ENCODE peak calls at places on chromosomes 7 and 10, in nine cellular contexts. S is RWPE1, W is GM10248, P is fibroblast of lung, T is fibroblast of pulmonary artery, H is neural progenitor cell, O is brain microvascular endothelial cell, C is glutamatergic neuron, M is lower leg skin. E is an unnamed sample.

GRCh38 chr10:43120116-43120947 is 17.9 kb upstream of the CSGALNACT2 start:
- DNase-seq in S (no peak), W (no peak), P (no peak), T (no peak), H (no peak), O (no peak), C (no peak), M (peak), E (no peak)

GRCh38 chr7:93817561-93817960 is 73.0 kb downstream of the TFPI2 start:
- DNase-seq in S (no peak), W (no peak), P (no peak), T (peak), H (no peak), O (peak), C (no peak), M (no peak), E (no peak)

GRCh38 chr10:53487019-53487983 is 714.7 kb upstream of the MBL2 start:
- DNase-seq in S (no peak), W (no peak), P (no peak), T (no peak), H (no peak), O (no peak), C (no peak), M (no peak), E (no peak)

GRCh38 chr7:4883352-4884144 is at the start of gene RADIL:
- DNase-seq in S (peak), W (peak), P (peak), T (peak), H (peak), O (peak), C (peak), M (peak), E (peak)

GRCh38 chr10:94042001-94042813 is 48.5 kb downstream of the PLCE1 start:
- DNase-seq in S (peak), W (no peak), P (peak), T (peak), H (no peak), O (peak), C (no peak), M (no peak), E (no peak)

GRCh38 chr10:1115262-1115955 is 59.2 kb downstream of the WDR37 start:
- DNase-seq in S (no peak), W (no peak), P (no peak), T (no peak), H (no peak), O (no peak), C (no peak), M (peak), E (no peak)

GRCh38 chr10:44757551-44758205 is 153.5 kb upstream of the TMEM72 start:
- DNase-seq in S (no peak), W (no peak), P (no peak), T (no peak), H (no peak), O (no peak), C (no peak), M (no peak), E (no peak)

GRCh38 chr10:63703113-63703670 is 182.0 kb downstream of the REEP3 start:
- DNase-seq in S (no peak), W (no peak), P (peak), T (peak), H (no peak), O (no peak), C (no peak), M (no peak), E (no peak)

GRCh38 chr7:17521437-17521836 is 223.0 kb downstream of the AHR start:
- DNase-seq in S (no peak), W (no peak), P (peak), T (peak), H (no peak), O (peak), C (no peak), M (no peak), E (no peak)

GRCh38 chr7:8378349-8379019 is 54.9 kb upstream of the NXPH1 start:
- DNase-seq in S (no peak), W (no peak), P (no peak), T (no peak), H (no peak), O (no peak), C (no peak), M (no peak), E (no peak)

GRCh38 chr10:15857001-15857608 is 3.2 kb downstream of the MINDY3 start:
- DNase-seq in S (no peak), W (no peak), P (no peak), T (no peak), H (no peak), O (no peak), C (no peak), M (no peak), E (no peak)

GRCh38 chr7:48154792-48155413 is 16.4 kb upstream of the ABCA13 start:
- DNase-seq in S (peak), W (peak), P (peak), T (peak), H (peak), O (peak), C (peak), M (no peak), E (peak)

GRCh38 chr10:71005337-71006305 is 117.3 kb upstream of the PCBD1 start:
- DNase-seq in S (no peak), W (no peak), P (no peak), T (no peak), H (no peak), O (no peak), C (no peak), M (no peak), E (no peak)

GRCh38 chr7:151313857-151314256 is 27.8 kb upstream of the NUB1 start:
- DNase-seq in S (no peak), W (no peak), P (peak), T (peak), H (no peak), O (peak), C (no peak), M (peak), E (no peak)

GRCh38 chr10:71378341-71379117 is 18.2 kb upstream of the CDH23 start:
- DNase-seq in S (no peak), W (no peak), P (no peak), T (no peak), H (no peak), O (no peak), C (no peak), M (no peak), E (no peak)

GRCh38 chr7:50962281-50962883 is 179.7 kb upstream of the GRB10 start:
- DNase-seq in S (peak), W (no peak), P (no peak), T (no peak), H (no peak), O (no peak), C (no peak), M (no peak), E (no peak)

GRCh38 chr10:3813267-3813666 is 28.3 kb upstream of the KLF6 start:
- DNase-seq in S (no peak), W (no peak), P (no peak), T (no peak), H (no peak), O (no peak), C (no peak), M (no peak), E (no peak)

GRCh38 chr10:116287906-116288501 is 15.0 kb upstream of the GFRA1 start:
- DNase-seq in S (peak), W (peak), P (peak), T (peak), H (peak), O (peak), C (peak), M (no peak), E (peak)

GRCh38 chr7:33781796-33782195 is 123.5 kb upstream of the BMPER start:
- DNase-seq in S (no peak), W (no peak), P (no peak), T (no peak), H (no peak), O (no peak), C (no peak), M (no peak), E (no peak)

GRCh38 chr7:69780377-69780776 is 182.1 kb downstream of the AUTS2 start:
- DNase-seq in S (peak), W (no peak), P (no peak), T (no peak), H (peak), O (no peak), C (no peak), M (no peak), E (peak)

GRCh38 chr7:104983620-104984539 is 30.1 kb upstream of the KMT2E start:
- DNase-seq in S (peak), W (peak), P (peak), T (peak), H (peak), O (peak), C (peak), M (peak), E (peak)

GRCh38 chr10:13925924-13926435 is 339.2 kb downstream of the PRPF18 start:
- DNase-seq in S (no peak), W (no peak), P (no peak), T (no peak), H (no peak), O (no peak), C (no peak), M (no peak), E (no peak)

GRCh38 chr10:12828736-12829135 is 172.8 kb downstream of the CCDC3 start:
- DNase-seq in S (no peak), W (no peak), P (no peak), T (no peak), H (no peak), O (no peak), C (no peak), M (no peak), E (no peak)

GRCh38 chr10:69335063-69335587 is 56.8 kb downstream of the HK1 start:
- DNase-seq in S (no peak), W (no peak), P (peak), T (peak), H (no peak), O (no peak), C (no peak), M (no peak), E (no peak)

GRCh38 chr10:4725917-4726606 is 99.9 kb upstream of the AKR1E2 start:
- DNase-seq in S (peak), W (no peak), P (peak), T (peak), H (no peak), O (no peak), C (no peak), M (no peak), E (no peak)

GRCh38 chr10:72790216-72790990 is 98.5 kb downstream of the MCU start:
- DNase-seq in S (no peak), W (no peak), P (no peak), T (no peak), H (no peak), O (no peak), C (no peak), M (no peak), E (no peak)

GRCh38 chr10:16915308-16915707 is 98.1 kb upstream of the RSU1 start:
- DNase-seq in S (no peak), W (no peak), P (no peak), T (no peak), H (peak), O (no peak), C (no peak), M (no peak), E (no peak)
- TF ChIP-seq CTCF in S (no peak), W (no peak), P (no peak), T (no peak), H (peak), O (peak), C (no peak), M (no peak), E (no peak)

DNA sequence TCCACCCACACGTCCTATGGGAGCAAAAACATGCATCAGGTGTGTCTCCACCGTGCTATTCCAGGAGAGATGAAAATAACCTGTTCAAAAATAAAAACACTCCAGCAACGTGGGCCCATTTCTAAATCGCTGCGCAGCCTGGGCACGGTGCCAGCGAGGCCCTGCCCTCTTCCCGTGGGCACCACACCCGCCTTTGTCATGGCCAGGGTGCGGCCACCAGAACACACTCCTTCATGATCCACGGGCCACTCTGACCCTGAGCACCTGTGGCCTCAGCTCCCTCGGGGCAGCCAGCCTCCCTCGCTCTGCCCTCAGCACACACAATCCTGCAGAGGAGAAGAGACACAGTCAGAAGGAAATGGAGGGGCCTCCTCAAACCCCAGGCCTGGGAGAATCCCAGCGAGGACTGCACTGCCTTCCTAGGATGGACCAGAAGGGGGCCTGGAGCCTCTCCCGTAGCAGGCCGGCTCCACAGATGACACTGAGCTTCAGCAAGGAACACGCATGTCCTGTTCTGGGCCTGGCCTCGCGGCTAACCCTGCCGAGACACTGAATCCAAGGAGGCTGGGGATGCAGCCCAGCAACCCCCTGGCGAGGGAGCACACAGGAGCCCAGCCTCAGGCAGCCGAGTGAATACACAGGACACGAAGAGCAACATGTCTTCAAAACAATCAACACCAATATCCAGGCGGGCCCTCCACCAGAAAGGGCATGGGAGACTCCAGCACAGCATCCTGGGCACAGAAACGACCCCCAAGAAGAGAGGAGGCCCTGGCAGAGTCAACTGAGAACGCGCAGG is 169.0 kb downstream of the MAD1L1 start:
- DNase-seq in S (peak), W (no peak), P (peak), T (peak), H (no peak), O (no peak), C (peak), M (no peak), E (no peak)
- TF ChIP-seq CTCF in S (no peak), W (no peak), P (peak), T (peak), H (peak), O (peak), C (peak), M (no peak), E (no peak)

GRCh38 chr10:91409069-91409868 is 875 bp upstream of the HECTD2 start:
- DNase-seq in S (peak), W (peak), P (peak), T (peak), H (peak), O (peak), C (peak), M (peak), E (peak)

GRCh38 chr10:91406322-91406721 is 3.8 kb upstream of the HECTD2 start:
- DNase-seq in S (no peak), W (no peak), P (no peak), T (no peak), H (no peak), O (no peak), C (no peak), M (no peak), E (no peak)

GRCh38 chr10:91410638-91411367 is 659 bp downstream of the HECTD2 start:
- DNase-seq in S (peak), W (peak), P (peak), T (peak), H (peak), O (peak), C (peak), M (peak), E (no peak)

GRCh38 chr10:91412688-91413087 is 2.5 kb downstream of the HECTD2 start:
- DNase-seq in S (no peak), W (no peak), P (no peak), T (no peak), H (peak), O (no peak), C (no peak), M (no peak), E (no peak)

DNA sequence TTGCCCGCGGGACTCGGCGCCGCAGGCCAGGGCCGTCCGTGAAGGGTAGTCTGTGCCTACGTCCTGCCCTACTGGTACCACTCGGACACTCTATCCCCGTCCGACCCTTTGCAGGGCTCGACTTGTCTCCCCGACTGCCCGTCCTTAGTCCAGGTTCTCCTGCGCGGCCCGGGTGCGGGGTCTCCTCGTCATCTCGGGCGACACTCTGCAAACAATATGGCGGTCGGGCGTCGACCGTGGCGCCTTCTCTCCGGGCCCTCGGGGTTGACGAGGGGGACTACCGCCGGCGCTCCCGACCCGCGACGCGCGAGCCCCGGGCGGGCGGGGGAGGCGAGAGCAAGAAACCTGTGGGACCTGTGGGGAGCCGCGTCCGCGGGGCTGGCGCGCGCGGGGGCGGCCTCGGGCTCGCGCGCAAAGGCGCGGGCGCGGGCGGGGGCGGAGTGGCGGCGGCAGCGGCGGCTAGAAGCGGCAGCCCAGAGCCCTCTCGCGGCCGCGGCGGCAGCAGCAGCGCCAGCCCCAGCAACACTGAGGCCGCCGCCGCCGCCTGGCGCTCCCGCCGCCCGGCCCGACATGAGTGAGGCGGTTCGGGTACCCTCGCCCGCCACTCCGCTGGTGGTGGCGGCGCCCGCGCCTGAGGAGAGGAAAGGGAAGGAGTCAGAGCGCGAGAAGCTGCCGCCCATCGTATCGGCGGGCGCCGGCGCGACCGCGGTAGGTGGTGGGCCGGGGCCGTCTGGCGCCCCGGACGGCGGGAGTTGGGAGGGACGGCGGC is at the start of gene HECTD2:
- DNase-seq in S (peak), W (peak), P (peak), T (peak), H (peak), O (peak), C (peak), M (peak), E (peak)
- TF ChIP-seq CTCF in S (peak), W (peak), P (no peak), T (no peak), H (peak), O (peak), C (no peak), M (no peak), E (no peak)

GRCh38 chr10:127694580-127695193 is 42.3 kb upstream of the FOXI2 start:
- DNase-seq in S (peak), W (peak), P (no peak), T (no peak), H (peak), O (no peak), C (peak), M (no peak), E (peak)
- TF ChIP-seq CTCF in S (peak), W (peak), P (no peak), T (no peak), H (peak), O (peak), C (peak), M (no peak), E (peak)

GRCh38 chr10:11345224-11346054 is 266.0 kb downstream of the USP6NL start:
- DNase-seq in S (peak), W (no peak), P (no peak), T (peak), H (peak), O (no peak), C (no peak), M (no peak), E (no peak)
- TF ChIP-seq CTCF in S (peak), W (no peak), P (no peak), T (no peak), H (no peak), O (no peak), C (no peak), M (no peak), E (no peak)

GRCh38 chr7:52472006-52472405 is 563.4 kb upstream of the POM121L12 start:
- DNase-seq in S (no peak), W (no peak), P (no peak), T (no peak), H (no peak), O (no peak), C (no peak), M (no peak), E (no peak)
- TF ChIP-seq CTCF in S (no peak), W (no peak), P (no peak), T (no peak), H (no peak), O (no peak), C (no peak), M (no peak), E (no peak)

GRCh38 chr7:55273186-55273980 is 91.8 kb upstream of the LANCL2 start:
- DNase-seq in S (no peak), W (peak), P (no peak), T (no peak), H (no peak), O (no peak), C (no peak), M (peak), E (no peak)

GRCh38 chr7:55274156-55274555 is 91.0 kb upstream of the LANCL2 start:
- DNase-seq in S (no peak), W (no peak), P (no peak), T (no peak), H (no peak), O (no peak), C (no peak), M (peak), E (no peak)

GRCh38 chr7:55272328-55272727 is 92.8 kb upstream of the LANCL2 start:
- DNase-seq in S (no peak), W (no peak), P (no peak), T (no peak), H (no peak), O (no peak), C (no peak), M (peak), E (no peak)

GRCh38 chr7:55271661-55272060 is 93.5 kb upstream of the LANCL2 start:
- DNase-seq in S (no peak), W (peak), P (no peak), T (no peak), H (no peak), O (no peak), C (no peak), M (peak), E (no peak)

DNA sequence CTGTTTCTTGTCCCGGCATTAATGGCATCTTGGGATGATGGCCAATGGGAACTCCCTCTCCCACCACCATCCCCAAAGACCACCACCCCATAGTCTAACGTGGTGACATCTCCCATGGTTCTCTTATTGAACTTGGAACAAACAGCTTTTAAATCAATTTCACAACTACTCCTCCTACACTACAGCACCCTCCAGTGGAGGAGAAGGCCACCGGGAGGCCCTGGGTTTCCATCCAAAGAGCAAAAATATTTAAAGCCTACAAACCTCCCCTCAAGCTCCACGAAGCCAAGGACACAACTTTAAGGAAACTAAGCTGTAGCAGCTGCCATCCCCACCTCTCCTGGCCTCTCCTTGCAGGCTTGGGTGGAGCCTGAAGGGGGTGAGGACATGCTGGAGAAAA is 94.1 kb upstream of the LANCL2 start:
- DNase-seq in S (no peak), W (peak), P (peak), T (peak), H (no peak), O (no peak), C (no peak), M (no peak), E (no peak)
- TF ChIP-seq CTCF in S (peak), W (peak), P (peak), T (peak), H (peak), O (peak), C (no peak), M (no peak), E (no peak)

GRCh38 chr7:158413962-158414961 is 173.4 kb downstream of the PTPRN2 start:
- DNase-seq in S (no peak), W (no peak), P (no peak), T (no peak), H (peak), O (peak), C (no peak), M (peak), E (no peak)
- TF ChIP-seq CTCF in S (no peak), W (no peak), P (no peak), T (no peak), H (peak), O (no peak), C (peak), M (no peak), E (no peak)

E was measured in nephron progenitor cell.